ENCODE peak calls at places on chromosome 16, in eight cellular contexts. E is Peyer's patch, V is transverse colon, M is breast epithelium, J is NB4, Q is A549, G is heart left ventricle, O is right lobe of liver. S is an unnamed sample.

GRCh38 chr16:1312903-1313302 is 3.5 kb downstream of the UBE2I start:
- DNase-seq in E (no peak), V (no peak), M (no peak), J (no peak), Q (no peak), G (no peak), O (no peak), S (no peak)

GRCh38 chr16:1093284-1094123 is 2.5 kb downstream of the C1QTNF8 start:
- DNase-seq in E (no peak), V (no peak), M (no peak), J (no peak), Q (peak; percentile 78), G (no peak), O (no peak), S (peak; percentile 75)

GRCh38 chr16:58582133-58582532 is 47.5 kb downstream of the CNOT1 start:
- DNase-seq in E (no peak), V (no peak), M (no peak), J (no peak), Q (no peak), G (no peak), O (peak; percentile 63), S (no peak)

GRCh38 chr16:22369221-22369811 is 5.1 kb downstream of the CDR2 start:
- DNase-seq in E (no peak), V (no peak), M (no peak), J (peak; percentile 68), Q (peak; percentile 40), G (no peak), O (no peak), S (peak; percentile 38)

GRCh38 chr16:53504665-53505064 is 1.7 kb upstream of the AKTIP start:
- DNase-seq in E (no peak), V (no peak), M (peak; percentile 20), J (peak; percentile 21), Q (no peak), G (no peak), O (no peak), S (no peak)

GRCh38 chr16:2455081-2455845 is 4.6 kb upstream of the TEDC2 start:
- DNase-seq in E (no peak), V (no peak), M (no peak), J (no peak), Q (no peak), G (no peak), O (no peak), S (no peak)

GRCh38 chr16:84228321-84228838 is 11.4 kb downstream of the KCNG4 start:
- DNase-seq in E (no peak), V (peak; percentile 15), M (peak; percentile 27), J (peak; percentile 97), Q (peak; percentile 79), G (peak; percentile 85), O (no peak), S (no peak)

GRCh38 chr16:88650749-88651275 is at the start of gene CYBA:
- DNase-seq in E (peak; percentile 89), V (peak; percentile 91), M (peak; percentile 49), J (peak; percentile 92), Q (peak; percentile 64), G (peak; percentile 85), O (peak; percentile 74), S (peak; percentile 40)

GRCh38 chr16:30183961-30184429 is 593 bp downstream of the CORO1A start:
- DNase-seq in E (peak; percentile 57), V (peak; percentile 76), M (no peak), J (peak; percentile 90), Q (no peak), G (peak; percentile 37), O (peak; percentile 59), S (no peak)

GRCh38 chr16:28090646-28091377 is 27.3 kb upstream of the GSG1L start:
- DNase-seq in E (no peak), V (no peak), M (no peak), J (no peak), Q (no peak), G (no peak), O (no peak), S (peak; percentile 12)

GRCh38 chr16:27242868-27243590 is 25.5 kb downstream of the NSMCE1 start:
- DNase-seq in E (no peak), V (no peak), M (no peak), J (no peak), Q (peak; percentile 78), G (peak; percentile 72), O (peak; percentile 43), S (no peak)

GRCh38 chr16:57196276-57196675 is 10.1 kb downstream of the RSPRY1 start:
- DNase-seq in E (no peak), V (no peak), M (no peak), J (no peak), Q (no peak), G (no peak), O (no peak), S (no peak)

GRCh38 chr16:47069841-47070584 is 73.7 kb downstream of the NETO2 start:
- DNase-seq in E (no peak), V (no peak), M (no peak), J (no peak), Q (no peak), G (no peak), O (no peak), S (no peak)

GRCh38 chr16:2095315-2095853 is 40.3 kb downstream of the PKD1 start:
- DNase-seq in E (no peak), V (no peak), M (no peak), J (no peak), Q (no peak), G (no peak), O (no peak), S (no peak)

GRCh38 chr16:67246081-67246944 is 968 bp downstream of the FHOD1 start:
- DNase-seq in E (peak; percentile 95), V (peak; percentile 94), M (peak; percentile 90), J (peak; percentile 97), Q (peak; percentile 79), G (peak; percentile 88), O (peak; percentile 71), S (peak; percentile 75)

GRCh38 chr16:67245674-67246080 is 1.6 kb downstream of the FHOD1 start:
- DNase-seq in E (no peak), V (no peak), M (peak; percentile 61), J (no peak), Q (no peak), G (no peak), O (no peak), S (no peak)

GRCh38 chr16:67248401-67249177 is at the start of gene SLC9A5:
- DNase-seq in E (peak; percentile 54), V (no peak), M (no peak), J (peak; percentile 60), Q (no peak), G (peak; percentile 45), O (peak; percentile 47), S (peak; percentile 58)

GRCh38 chr16:67247698-67248400 is 568 bp upstream of the FHOD1 start:
- DNase-seq in E (no peak), V (no peak), M (no peak), J (no peak), Q (no peak), G (no peak), O (no peak), S (no peak)

DNA sequence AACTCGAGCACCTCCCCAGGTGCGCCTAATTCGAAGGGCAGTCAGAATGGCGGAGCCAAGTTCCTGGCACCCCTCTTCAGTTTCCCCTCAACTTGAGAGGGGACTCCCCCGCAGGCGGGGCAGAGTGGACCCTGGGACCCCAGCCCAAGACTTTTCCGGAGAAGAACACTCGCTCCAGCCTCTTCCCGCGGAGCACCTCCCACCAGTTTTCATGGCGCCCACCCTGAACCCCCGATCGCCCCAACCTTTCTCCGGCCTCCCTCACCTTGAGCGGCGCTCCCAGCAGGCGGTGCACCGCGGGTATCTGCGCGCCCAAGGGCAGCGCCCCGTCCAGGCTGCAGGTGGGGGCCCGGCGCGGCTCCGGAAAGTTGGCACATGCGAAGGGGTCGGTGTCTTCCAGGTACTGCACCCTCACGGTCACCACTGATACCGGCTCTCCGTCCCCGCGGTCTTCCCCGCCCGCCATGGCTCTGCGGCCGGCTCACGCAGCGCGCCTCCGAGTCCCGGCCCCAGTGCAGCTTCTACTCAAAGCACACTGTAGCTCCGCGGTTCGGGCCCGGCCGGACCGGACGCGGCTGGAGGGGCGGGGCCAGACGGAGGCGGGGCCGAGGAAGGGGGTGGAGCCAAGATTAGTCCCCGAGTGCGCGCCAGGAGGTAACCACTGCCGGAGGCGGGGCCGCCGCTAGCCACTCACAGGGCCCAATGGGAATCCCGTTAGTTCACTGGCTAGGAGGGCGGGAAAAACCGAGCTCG is at the start of gene FHOD1:
- DNase-seq in E (peak; percentile 100), V (peak; percentile 100), M (peak; percentile 97), J (peak; percentile 98), Q (peak; percentile 95), G (peak; percentile 98), O (peak; percentile 92), S (peak; percentile 98)
- TF ChIP-seq POLR2A in E (peak; percentile 66), V (peak; percentile 95), M (peak; percentile 46), J (peak; percentile 85), Q (peak; percentile 59), G (peak; percentile 75), O (peak; percentile 71), S (peak; percentile 70)

DNA sequence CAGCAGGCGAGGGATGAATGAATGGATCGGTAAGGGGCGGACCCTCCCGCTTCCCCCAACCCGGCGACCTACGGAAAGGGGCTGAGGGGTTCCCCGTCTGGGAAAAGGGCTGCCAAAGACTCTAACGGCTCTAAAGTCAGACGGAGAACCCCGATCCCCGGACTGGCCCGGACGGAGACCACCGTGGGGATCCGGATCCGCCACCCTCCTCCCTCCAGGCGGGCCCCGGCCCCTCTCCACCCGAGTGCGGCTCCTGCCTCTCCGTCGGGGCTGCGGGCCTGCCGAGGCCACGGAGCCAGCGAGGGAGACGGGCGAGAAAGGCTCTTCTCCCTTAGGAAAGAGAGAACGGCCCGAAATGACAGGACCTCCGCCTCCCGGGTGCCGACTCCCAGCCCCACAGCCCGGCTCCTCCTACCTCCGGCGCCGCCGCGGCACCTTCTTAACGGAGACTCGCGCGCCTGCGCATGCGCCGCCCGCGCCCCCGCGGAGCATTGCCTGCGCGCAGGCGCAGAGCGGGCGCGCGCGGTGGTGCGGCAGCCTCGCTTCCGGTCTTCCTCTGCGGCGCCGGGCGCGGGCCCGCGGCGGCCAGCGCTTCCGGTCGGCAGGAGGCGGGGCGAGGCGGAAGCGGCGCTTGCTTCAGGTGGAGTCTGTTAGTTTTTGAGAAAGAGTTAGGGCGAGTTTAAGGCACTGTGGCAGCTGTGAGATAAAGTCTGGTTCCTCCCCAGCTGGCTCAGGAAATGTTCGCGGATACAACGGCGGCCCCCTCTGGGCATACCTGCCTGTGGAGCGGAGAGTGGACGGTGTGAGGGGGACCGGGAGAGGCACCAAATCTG is at the start of gene SLX4:
- DNase-seq in E (peak; percentile 94), V (peak; percentile 93), M (peak; percentile 86), J (peak; percentile 91), Q (peak; percentile 89), G (peak; percentile 94), O (peak; percentile 91), S (peak; percentile 98)
- TF ChIP-seq POLR2A in E (peak; percentile 80), V (peak; percentile 49), M (no peak), J (peak; percentile 74), Q (peak; percentile 71), G (peak; percentile 55), O (peak; percentile 90), S (peak; percentile 85)

DNA sequence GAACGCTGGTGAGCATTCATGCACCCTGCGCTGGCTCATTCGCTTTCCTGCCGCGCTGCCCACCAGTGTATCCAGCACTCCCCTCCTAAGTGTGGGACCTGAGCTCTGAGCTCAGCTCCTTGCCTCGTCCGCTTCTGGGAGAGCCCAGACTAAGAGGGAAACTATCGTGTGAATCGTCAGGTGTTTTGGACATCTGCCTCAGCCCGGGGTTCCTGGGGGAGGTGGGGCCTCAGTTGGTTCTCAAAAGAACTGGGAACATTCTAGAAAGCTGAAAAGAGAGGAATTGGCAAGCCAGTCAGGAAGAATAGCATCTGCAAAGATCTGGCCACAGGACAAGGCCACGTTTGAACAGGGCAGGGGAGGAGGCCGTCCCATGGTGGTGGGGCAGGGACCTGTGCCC is 205.4 kb upstream of the CIBAR2 start:
- DNase-seq in E (no peak), V (no peak), M (no peak), J (no peak), Q (no peak), G (no peak), O (no peak), S (no peak)
- TF ChIP-seq POLR2A in E (no peak), V (no peak), M (no peak), J (no peak), Q (no peak), G (no peak), O (no peak), S (no peak)

GRCh38 chr16:18801197-18801972 is at the start of gene ARL6IP1:
- DNase-seq in E (peak; percentile 99), V (peak; percentile 99), M (peak; percentile 100), J (peak; percentile 99), Q (peak; percentile 100), G (peak; percentile 100), O (peak; percentile 99), S (peak; percentile 100)
- TF ChIP-seq POLR2A in E (peak; percentile 99), V (peak; percentile 100), M (peak; percentile 98), J (peak; percentile 98), Q (peak; percentile 100), G (peak; percentile 97), O (peak; percentile 100), S (peak; percentile 100)

S was measured in erythroblast.